ENCODE peak calls at places on chromosome 10, in four cellular contexts. K is posterior cingulate gyrus, O is left lobe of liver, V is T-helper 2 cell. M is an unnamed sample.

GRCh38 chr10:112345743-112346142 is 28.2 kb upstream of the ACSL5 start:
- DNase-seq in V (no peak), K (no peak), O (no peak), M (peak; percentile 45)

GRCh38 chr10:3948843-3949242 is 163.8 kb upstream of the KLF6 start:
- DNase-seq in K (no peak), V (peak; percentile 98), O (no peak), M (no peak)

GRCh38 chr10:115857856-115858255 is 415.1 kb downstream of the GFRA1 start:
- DNase-seq in V (no peak), K (no peak), O (no peak), M (no peak)

GRCh38 chr10:525565-526315 is 163.7 kb downstream of the DIP2C start:
- DNase-seq in K (no peak), O (no peak), V (no peak), M (no peak)

GRCh38 chr10:10831085-10831484 is 186.6 kb upstream of the CELF2 start:
- DNase-seq in V (no peak), K (no peak), O (no peak), M (peak; percentile 94)

GRCh38 chr10:109892885-109893284 is 30.4 kb downstream of the XPNPEP1 start:
- DNase-seq in K (peak; percentile 76), V (no peak), O (no peak), M (no peak)

GRCh38 chr10:133124357-133125211 is 35.4 kb upstream of the KNDC1 start:
- DNase-seq in V (no peak), K (peak; percentile 83), O (no peak), M (no peak)

GRCh38 chr10:97781541-97782331 is 9.9 kb upstream of the SFRP5 start:
- DNase-seq in V (no peak), K (peak; percentile 74), O (no peak), M (no peak)

GRCh38 chr10:68242051-68242450 is 10.1 kb upstream of the ATOH7 start:
- DNase-seq in K (no peak), O (no peak), V (no peak), M (no peak)

GRCh38 chr10:15427836-15428414 is 56.8 kb upstream of the FAM171A1 start:
- DNase-seq in K (no peak), O (no peak), V (no peak), M (no peak)

GRCh38 chr10:8404721-8405120 is 350.2 kb downstream of the GATA3 start:
- DNase-seq in O (no peak), K (no peak), V (peak; percentile 93), M (no peak)

GRCh38 chr10:132036153-132036886 is 29.4 kb upstream of the JAKMIP3 start:
- DNase-seq in V (peak; percentile 6), O (no peak), K (peak; percentile 91), M (no peak)

GRCh38 chr10:17003666-17004065 is 125.9 kb downstream of the CUBN start:
- DNase-seq in K (no peak), O (no peak), V (no peak), M (no peak)

GRCh38 chr10:18333616-18334015 is 193.4 kb downstream of the CACNB2 start:
- DNase-seq in V (no peak), O (no peak), K (no peak), M (no peak)

GRCh38 chr10:45514283-45515270 is 140.6 kb downstream of the ALOX5 start:
- DNase-seq in V (no peak), O (no peak), K (peak; percentile 93), M (no peak)